ENCODE peak calls at places on chromosomes 12 and 14, in eight cellular contexts. One of them, this sample, is unnamed.
A peak's percentile ranks its signal among the peaks of the same experiment; 100 is the strongest.

GRCh38 chr12:131370321-131370720 is 340.6 kb upstream of the SFSWAP start:
- DNase-seq in GM12892: no peak
- DNase-seq in GM12891: no peak
- DNase-seq in stomach: peak; percentile 9
- DNase-seq in upper lobe of left lung: no peak
- DNase-seq in HL-60: no peak
- DNase-seq in spleen: no peak
- DNase-seq in Panc1: no peak
- DNase-seq in this sample: no peak

GRCh38 chr12:68336754-68337343 is 4.7 kb upstream of the MDM1 start:
- DNase-seq in HL-60: no peak
- DNase-seq in GM12892: no peak
- DNase-seq in spleen: no peak
- DNase-seq in GM12891: no peak
- DNase-seq in Panc1: no peak
- DNase-seq in upper lobe of left lung: no peak
- DNase-seq in stomach: no peak
- DNase-seq in this sample: no peak

GRCh38 chr12:75212072-75212471 is 2.4 kb upstream of the KCNC2 start:
- DNase-seq in GM12891: no peak
- DNase-seq in Panc1: no peak
- DNase-seq in GM12892: no peak
- DNase-seq in stomach: no peak
- DNase-seq in HL-60: no peak
- DNase-seq in spleen: no peak
- DNase-seq in upper lobe of left lung: no peak
- DNase-seq in this sample: no peak

GRCh38 chr14:63940387-63940786 is 87.6 kb downstream of the SYNE2 start:
- DNase-seq in GM12892: no peak
- DNase-seq in upper lobe of left lung: no peak
- DNase-seq in HL-60: no peak
- DNase-seq in spleen: no peak
- DNase-seq in Panc1: no peak
- DNase-seq in stomach: no peak
- DNase-seq in GM12891: no peak
- DNase-seq in this sample: peak; percentile 64

GRCh38 chr12:53670966-53671365 is 4.9 kb downstream of the ATP5MC2 start:
- DNase-seq in Panc1: no peak
- DNase-seq in upper lobe of left lung: no peak
- DNase-seq in GM12891: no peak
- DNase-seq in HL-60: no peak
- DNase-seq in GM12892: no peak
- DNase-seq in spleen: no peak
- DNase-seq in stomach: no peak
- DNase-seq in this sample: no peak

GRCh38 chr14:22178330-22178981 is 410.6 kb downstream of the DAD1 start:
- DNase-seq in upper lobe of left lung: no peak
- DNase-seq in stomach: no peak
- DNase-seq in Panc1: no peak
- DNase-seq in HL-60: no peak
- DNase-seq in GM12892: no peak
- DNase-seq in spleen: no peak
- DNase-seq in GM12891: no peak
- DNase-seq in this sample: no peak

GRCh38 chr14:78127233-78127632 is 42.9 kb upstream of the NRXN3 start:
- DNase-seq in spleen: no peak
- DNase-seq in HL-60: no peak
- DNase-seq in stomach: no peak
- DNase-seq in GM12891: no peak
- DNase-seq in Panc1: no peak
- DNase-seq in upper lobe of left lung: no peak
- DNase-seq in GM12892: no peak
- DNase-seq in this sample: no peak

GRCh38 chr12:122946690-122947271 is 19.5 kb downstream of the ABCB9 start:
- DNase-seq in GM12892: peak; percentile 61
- DNase-seq in HL-60: peak; percentile 84
- DNase-seq in upper lobe of left lung: no peak
- DNase-seq in spleen: peak; percentile 88
- DNase-seq in Panc1: peak; percentile 91
- DNase-seq in GM12891: peak; percentile 72
- DNase-seq in stomach: peak; percentile 85
- DNase-seq in this sample: peak; percentile 96

GRCh38 chr12:94481734-94482133 is 22.1 kb upstream of the CEP83 start:
- DNase-seq in GM12891: no peak
- DNase-seq in GM12892: no peak
- DNase-seq in upper lobe of left lung: no peak
- DNase-seq in HL-60: no peak
- DNase-seq in Panc1: no peak
- DNase-seq in stomach: no peak
- DNase-seq in spleen: no peak
- DNase-seq in this sample: no peak

GRCh38 chr14:104885973-104886689 is 21.1 kb downstream of the CEP170B start:
- DNase-seq in spleen: peak; percentile 72
- DNase-seq in GM12892: no peak
- DNase-seq in upper lobe of left lung: peak; percentile 83
- DNase-seq in HL-60: no peak
- DNase-seq in Panc1: no peak
- DNase-seq in stomach: no peak
- DNase-seq in GM12891: no peak
- DNase-seq in this sample: no peak

GRCh38 chr14:72942934-72943333 is 16.7 kb downstream of the DCAF4 start:
- DNase-seq in GM12892: no peak
- DNase-seq in HL-60: no peak
- DNase-seq in GM12891: no peak
- DNase-seq in upper lobe of left lung: no peak
- DNase-seq in Panc1: no peak
- DNase-seq in stomach: no peak
- DNase-seq in spleen: peak; percentile 49
- DNase-seq in this sample: no peak

GRCh38 chr12:107131832-107132616 is 38.7 kb upstream of the CRY1 start:
- DNase-seq in stomach: no peak
- DNase-seq in HL-60: peak; percentile 1
- DNase-seq in GM12892: no peak
- DNase-seq in upper lobe of left lung: no peak
- DNase-seq in spleen: no peak
- DNase-seq in Panc1: peak; percentile 25
- DNase-seq in GM12891: peak; percentile 11
- DNase-seq in this sample: no peak

GRCh38 chr12:3884671-3885070 is 11.5 kb upstream of the PARP11 start:
- DNase-seq in stomach: no peak
- DNase-seq in Panc1: no peak
- DNase-seq in spleen: no peak
- DNase-seq in GM12892: no peak
- DNase-seq in GM12891: no peak
- DNase-seq in HL-60: no peak
- DNase-seq in upper lobe of left lung: no peak
- DNase-seq in this sample: no peak

GRCh38 chr14:69685217-69685616 is 73.8 kb downstream of the SUSD6 start:
- DNase-seq in GM12891: no peak
- DNase-seq in Panc1: peak; percentile 56
- DNase-seq in upper lobe of left lung: no peak
- DNase-seq in HL-60: no peak
- DNase-seq in stomach: no peak
- DNase-seq in spleen: no peak
- DNase-seq in GM12892: no peak
- DNase-seq in this sample: no peak

GRCh38 chr12:104370989-104371870 is 67.7 kb downstream of the EID3 start:
- DNase-seq in stomach: no peak
- DNase-seq in spleen: no peak
- DNase-seq in HL-60: no peak
- DNase-seq in GM12892: no peak
- DNase-seq in upper lobe of left lung: no peak
- DNase-seq in Panc1: no peak
- DNase-seq in GM12891: no peak
- DNase-seq in this sample: no peak

GRCh38 chr14:36518586-36519430 is 1.2 kb downstream of the NKX2-1 start:
- DNase-seq in stomach: no peak
- DNase-seq in Panc1: no peak
- DNase-seq in upper lobe of left lung: peak; percentile 82
- DNase-seq in GM12892: no peak
- DNase-seq in spleen: no peak
- DNase-seq in GM12891: no peak
- DNase-seq in HL-60: no peak
- DNase-seq in this sample: peak; percentile 85

GRCh38 chr14:95701846-95702221 is 12.1 kb downstream of the TCL1A start:
- DNase-seq in GM12892: no peak
- DNase-seq in Panc1: no peak
- DNase-seq in GM12891: no peak
- DNase-seq in spleen: no peak
- DNase-seq in upper lobe of left lung: no peak
- DNase-seq in stomach: no peak
- DNase-seq in HL-60: no peak
- DNase-seq in this sample: peak; percentile 53

GRCh38 chr12:74339211-74339610 is 198.4 kb upstream of the ATXN7L3B start:
- DNase-seq in stomach: no peak
- DNase-seq in spleen: no peak
- DNase-seq in GM12892: no peak
- DNase-seq in HL-60: no peak
- DNase-seq in GM12891: no peak
- DNase-seq in upper lobe of left lung: no peak
- DNase-seq in Panc1: no peak
- DNase-seq in this sample: no peak

GRCh38 chr14:74427651-74428050 is 1.6 kb upstream of the SYNDIG1L start:
- DNase-seq in stomach: no peak
- DNase-seq in GM12891: no peak
- DNase-seq in GM12892: no peak
- DNase-seq in upper lobe of left lung: no peak
- DNase-seq in Panc1: no peak
- DNase-seq in HL-60: no peak
- DNase-seq in spleen: no peak
- DNase-seq in this sample: no peak

GRCh38 chr12:24500466-24501232 is 448.3 kb downstream of the BCAT1 start:
- DNase-seq in spleen: no peak
- DNase-seq in upper lobe of left lung: no peak
- DNase-seq in stomach: no peak
- DNase-seq in GM12891: no peak
- DNase-seq in GM12892: no peak
- DNase-seq in HL-60: no peak
- DNase-seq in Panc1: no peak
- DNase-seq in this sample: no peak

GRCh38 chr12:27424631-27425230 is 21.8 kb upstream of the SMCO2 start:
- DNase-seq in Panc1: peak; percentile 30
- DNase-seq in HL-60: no peak
- DNase-seq in GM12892: no peak
- DNase-seq in stomach: no peak
- DNase-seq in upper lobe of left lung: no peak
- DNase-seq in spleen: no peak
- DNase-seq in GM12891: no peak
- DNase-seq in this sample: no peak

GRCh38 chr12:92844147-92844763 is 84.8 kb downstream of the EEA1 start:
- DNase-seq in HL-60: no peak
- DNase-seq in GM12892: no peak
- DNase-seq in spleen: no peak
- DNase-seq in GM12891: no peak
- DNase-seq in stomach: no peak
- DNase-seq in Panc1: no peak
- DNase-seq in upper lobe of left lung: no peak
- DNase-seq in this sample: no peak

DNA sequence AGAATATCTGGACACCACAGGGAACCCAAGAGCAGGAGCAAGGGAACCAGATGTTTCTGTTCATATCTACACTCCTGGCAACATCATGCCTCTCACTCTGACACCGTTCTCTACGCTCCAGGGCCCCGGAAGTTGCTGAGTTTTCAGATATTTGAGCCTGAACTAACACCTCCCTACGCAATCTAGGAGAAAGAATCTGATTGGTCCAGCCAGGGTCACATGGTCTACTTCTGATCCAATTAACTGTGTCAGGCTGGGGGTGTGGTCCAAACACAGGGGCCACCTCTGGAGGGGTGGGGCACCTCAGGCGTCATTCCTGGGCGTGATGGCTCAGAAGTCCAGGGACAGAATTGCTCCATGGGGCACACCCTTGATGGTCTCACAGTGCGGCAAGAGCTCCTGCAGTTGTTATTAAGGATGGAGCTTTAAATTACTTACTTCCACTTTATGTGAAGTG is 165.5 kb downstream of the PTPN11 start:
- DNase-seq in HL-60: no peak
- DNase-seq in GM12892: no peak
- DNase-seq in upper lobe of left lung: no peak
- DNase-seq in stomach: no peak
- DNase-seq in GM12891: no peak
- DNase-seq in Panc1: no peak
- DNase-seq in spleen: no peak
- DNase-seq in this sample: no peak
- TF ChIP-seq POLR2AphosphoS5 in HL-60: no peak
- TF ChIP-seq POLR2AphosphoS5 in GM12892: no peak
- TF ChIP-seq POLR2AphosphoS5 in upper lobe of left lung: no peak
- TF ChIP-seq POLR2AphosphoS5 in stomach: no peak
- TF ChIP-seq POLR2AphosphoS5 in GM12891: no peak
- TF ChIP-seq POLR2AphosphoS5 in Panc1: no peak
- TF ChIP-seq POLR2AphosphoS5 in spleen: no peak
- TF ChIP-seq POLR2AphosphoS5 in this sample: no peak

GRCh38 chr14:58667900-58668299 is 30.1 kb downstream of the DACT1 start:
- DNase-seq in GM12891: no peak
- DNase-seq in GM12892: no peak
- DNase-seq in Panc1: no peak
- DNase-seq in spleen: no peak
- DNase-seq in upper lobe of left lung: no peak
- DNase-seq in stomach: no peak
- DNase-seq in HL-60: no peak
- DNase-seq in this sample: no peak
- TF ChIP-seq POLR2AphosphoS5 in GM12891: no peak
- TF ChIP-seq POLR2AphosphoS5 in GM12892: no peak
- TF ChIP-seq POLR2AphosphoS5 in Panc1: no peak
- TF ChIP-seq POLR2AphosphoS5 in spleen: no peak
- TF ChIP-seq POLR2AphosphoS5 in upper lobe of left lung: no peak
- TF ChIP-seq POLR2AphosphoS5 in stomach: no peak
- TF ChIP-seq POLR2AphosphoS5 in HL-60: no peak
- TF ChIP-seq POLR2AphosphoS5 in this sample: no peak

GRCh38 chr12:6374781-6375150 is 597 bp downstream of the SCNN1A start:
- DNase-seq in GM12891: no peak
- DNase-seq in Panc1: no peak
- DNase-seq in upper lobe of left lung: no peak
- DNase-seq in spleen: no peak
- DNase-seq in stomach: no peak
- DNase-seq in GM12892: no peak
- DNase-seq in HL-60: no peak
- DNase-seq in this sample: no peak
- TF ChIP-seq POLR2AphosphoS5 in GM12891: no peak
- TF ChIP-seq POLR2AphosphoS5 in Panc1: no peak
- TF ChIP-seq POLR2AphosphoS5 in upper lobe of left lung: no peak
- TF ChIP-seq POLR2AphosphoS5 in spleen: no peak
- TF ChIP-seq POLR2AphosphoS5 in stomach: no peak
- TF ChIP-seq POLR2AphosphoS5 in GM12892: no peak
- TF ChIP-seq POLR2AphosphoS5 in HL-60: no peak
- TF ChIP-seq POLR2AphosphoS5 in this sample: no peak

DNA sequence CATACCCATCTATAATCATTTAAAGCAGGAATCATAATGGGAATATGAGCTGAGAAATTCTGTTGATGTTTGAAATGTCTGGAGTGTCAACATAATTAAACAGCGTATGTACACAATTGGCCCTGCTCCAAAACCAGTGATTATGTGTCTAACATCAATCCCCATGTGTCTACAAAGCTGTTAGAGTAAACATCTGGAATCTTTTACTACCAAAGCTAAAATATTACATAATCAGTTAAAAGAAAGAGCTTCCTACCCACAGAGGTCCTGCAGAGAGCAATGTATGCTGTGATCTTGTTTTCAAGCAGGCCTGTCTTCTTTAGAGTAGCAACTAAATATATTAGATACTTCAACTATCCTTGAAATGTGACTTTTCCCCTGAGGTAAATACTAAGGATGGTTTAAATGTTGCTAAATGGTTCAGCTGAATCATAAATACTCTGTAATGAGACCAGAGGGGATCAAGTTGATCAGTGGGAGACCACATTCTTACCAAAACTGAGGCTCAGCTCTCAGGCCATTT is 74.3 kb downstream of the RASSF8 start:
- DNase-seq in Panc1: no peak
- DNase-seq in GM12891: no peak
- DNase-seq in GM12892: no peak
- DNase-seq in upper lobe of left lung: no peak
- DNase-seq in HL-60: no peak
- DNase-seq in spleen: no peak
- DNase-seq in stomach: no peak
- DNase-seq in this sample: no peak
- TF ChIP-seq POLR2AphosphoS5 in Panc1: peak; percentile 82
- TF ChIP-seq POLR2AphosphoS5 in GM12891: no peak
- TF ChIP-seq POLR2AphosphoS5 in GM12892: no peak
- TF ChIP-seq POLR2AphosphoS5 in upper lobe of left lung: no peak
- TF ChIP-seq POLR2AphosphoS5 in HL-60: no peak
- TF ChIP-seq POLR2AphosphoS5 in spleen: no peak
- TF ChIP-seq POLR2AphosphoS5 in stomach: no peak
- TF ChIP-seq POLR2AphosphoS5 in this sample: no peak

This sample was measured in esophagus muscularis mucosa.